ENCODE peak calls at places on chromosomes 6 and 20, in seven cellular contexts. One of them, this sample, is unnamed.

GRCh38 chr20:35617397-35618031 is 1.9 kb downstream of the SPAG4 start:
- DNase-seq in WERI-Rb-1: peak
- DNase-seq in NCI-H510A treated with DMSO at 0.1 percent for 48 hours: peak
- DNase-seq in substantia nigra: no peak
- DNase-seq in body of pancreas: peak
- DNase-seq in EL: peak
- DNase-seq in mucosa of descending colon: peak
- DNase-seq in this sample: no peak

GRCh38 chr6:3561745-3562144 is 104.9 kb upstream of the SLC22A23 start:
- DNase-seq in WERI-Rb-1: peak
- DNase-seq in NCI-H510A treated with DMSO at 0.1 percent for 48 hours: no peak
- DNase-seq in substantia nigra: peak
- DNase-seq in body of pancreas: no peak
- DNase-seq in EL: no peak
- DNase-seq in mucosa of descending colon: no peak
- DNase-seq in this sample: no peak

GRCh38 chr20:61218886-61219480 is 33.1 kb upstream of the CDH4 start:
- DNase-seq in WERI-Rb-1: no peak
- DNase-seq in NCI-H510A treated with DMSO at 0.1 percent for 48 hours: no peak
- DNase-seq in substantia nigra: no peak
- DNase-seq in body of pancreas: no peak
- DNase-seq in EL: peak
- DNase-seq in mucosa of descending colon: no peak
- DNase-seq in this sample: no peak

GRCh38 chr20:3889489-3890409 is 562 bp downstream of the PANK2 start:
- DNase-seq in WERI-Rb-1: peak
- DNase-seq in NCI-H510A treated with DMSO at 0.1 percent for 48 hours: peak
- DNase-seq in substantia nigra: peak
- DNase-seq in body of pancreas: peak
- DNase-seq in EL: peak
- DNase-seq in mucosa of descending colon: peak
- DNase-seq in this sample: peak

GRCh38 chr20:48538058-48538825 is 289.6 kb downstream of the PREX1 start:
- DNase-seq in WERI-Rb-1: no peak
- DNase-seq in NCI-H510A treated with DMSO at 0.1 percent for 48 hours: no peak
- DNase-seq in substantia nigra: no peak
- DNase-seq in body of pancreas: peak
- DNase-seq in EL: peak
- DNase-seq in mucosa of descending colon: no peak
- DNase-seq in this sample: no peak

GRCh38 chr6:148521158-148521557 is 178.5 kb downstream of the SASH1 start:
- DNase-seq in WERI-Rb-1: no peak
- DNase-seq in NCI-H510A treated with DMSO at 0.1 percent for 48 hours: no peak
- DNase-seq in substantia nigra: peak
- DNase-seq in body of pancreas: peak
- DNase-seq in EL: no peak
- DNase-seq in mucosa of descending colon: no peak
- DNase-seq in this sample: no peak

GRCh38 chr20:61297981-61298380 is 45.9 kb downstream of the CDH4 start:
- DNase-seq in WERI-Rb-1: no peak
- DNase-seq in NCI-H510A treated with DMSO at 0.1 percent for 48 hours: no peak
- DNase-seq in substantia nigra: no peak
- DNase-seq in body of pancreas: no peak
- DNase-seq in EL: peak
- DNase-seq in mucosa of descending colon: peak
- DNase-seq in this sample: no peak

GRCh38 chr6:129353067-129353466 is 356.9 kb downstream of the ARHGAP18 start:
- DNase-seq in WERI-Rb-1: no peak
- DNase-seq in NCI-H510A treated with DMSO at 0.1 percent for 48 hours: no peak
- DNase-seq in substantia nigra: no peak
- DNase-seq in body of pancreas: peak
- DNase-seq in EL: no peak
- DNase-seq in mucosa of descending colon: peak
- DNase-seq in this sample: no peak

GRCh38 chr6:56242343-56242742 is 5.0 kb downstream of the COL21A1 start:
- DNase-seq in WERI-Rb-1: no peak
- DNase-seq in NCI-H510A treated with DMSO at 0.1 percent for 48 hours: peak
- DNase-seq in substantia nigra: no peak
- DNase-seq in body of pancreas: no peak
- DNase-seq in EL: no peak
- DNase-seq in mucosa of descending colon: no peak
- DNase-seq in this sample: no peak

GRCh38 chr6:93319304-93319703 is 100.1 kb downstream of the EPHA7 start:
- DNase-seq in WERI-Rb-1: no peak
- DNase-seq in NCI-H510A treated with DMSO at 0.1 percent for 48 hours: no peak
- DNase-seq in substantia nigra: no peak
- DNase-seq in body of pancreas: no peak
- DNase-seq in EL: no peak
- DNase-seq in mucosa of descending colon: no peak
- DNase-seq in this sample: no peak

GRCh38 chr20:63051911-63052310 is 45.1 kb upstream of the BHLHE23 start:
- DNase-seq in WERI-Rb-1: no peak
- DNase-seq in NCI-H510A treated with DMSO at 0.1 percent for 48 hours: no peak
- DNase-seq in substantia nigra: no peak
- DNase-seq in body of pancreas: no peak
- DNase-seq in EL: no peak
- DNase-seq in mucosa of descending colon: no peak
- DNase-seq in this sample: no peak

GRCh38 chr6:85078071-85078470 is 313.7 kb upstream of the TBX18 start:
- DNase-seq in WERI-Rb-1: no peak
- DNase-seq in NCI-H510A treated with DMSO at 0.1 percent for 48 hours: no peak
- DNase-seq in substantia nigra: no peak
- DNase-seq in body of pancreas: no peak
- DNase-seq in EL: peak
- DNase-seq in mucosa of descending colon: no peak
- DNase-seq in this sample: no peak

GRCh38 chr6:12169377-12169776 is 120.8 kb upstream of the EDN1 start:
- DNase-seq in WERI-Rb-1: no peak
- DNase-seq in NCI-H510A treated with DMSO at 0.1 percent for 48 hours: no peak
- DNase-seq in substantia nigra: no peak
- DNase-seq in body of pancreas: no peak
- DNase-seq in EL: no peak
- DNase-seq in mucosa of descending colon: no peak
- DNase-seq in this sample: no peak

GRCh38 chr20:15919118-15919517 is 654.1 kb downstream of the KIF16B start:
- DNase-seq in WERI-Rb-1: no peak
- DNase-seq in NCI-H510A treated with DMSO at 0.1 percent for 48 hours: no peak
- DNase-seq in substantia nigra: no peak
- DNase-seq in body of pancreas: no peak
- DNase-seq in EL: no peak
- DNase-seq in mucosa of descending colon: no peak
- DNase-seq in this sample: no peak

GRCh38 chr20:47493175-47493953 is 8.3 kb upstream of the NCOA3 start:
- DNase-seq in WERI-Rb-1: peak
- DNase-seq in NCI-H510A treated with DMSO at 0.1 percent for 48 hours: peak
- DNase-seq in substantia nigra: no peak
- DNase-seq in body of pancreas: peak
- DNase-seq in EL: peak
- DNase-seq in mucosa of descending colon: peak
- DNase-seq in this sample: peak

GRCh38 chr6:151137441-151137984 is 102.3 kb upstream of the AKAP12 start:
- DNase-seq in WERI-Rb-1: no peak
- DNase-seq in NCI-H510A treated with DMSO at 0.1 percent for 48 hours: no peak
- DNase-seq in substantia nigra: no peak
- DNase-seq in body of pancreas: no peak
- DNase-seq in EL: no peak
- DNase-seq in mucosa of descending colon: no peak
- DNase-seq in this sample: no peak

GRCh38 chr6:26322645-26323482 is 42.1 kb upstream of the BTN3A2 start:
- DNase-seq in WERI-Rb-1: peak
- DNase-seq in NCI-H510A treated with DMSO at 0.1 percent for 48 hours: peak
- DNase-seq in substantia nigra: peak
- DNase-seq in body of pancreas: peak
- DNase-seq in EL: peak
- DNase-seq in mucosa of descending colon: peak
- DNase-seq in this sample: no peak

GRCh38 chr6:112603726-112604125 is 256.6 kb downstream of the RFPL4B start:
- DNase-seq in WERI-Rb-1: no peak
- DNase-seq in NCI-H510A treated with DMSO at 0.1 percent for 48 hours: no peak
- DNase-seq in substantia nigra: no peak
- DNase-seq in body of pancreas: no peak
- DNase-seq in EL: no peak
- DNase-seq in mucosa of descending colon: no peak
- DNase-seq in this sample: no peak

GRCh38 chr6:45215759-45216158 is 112.4 kb upstream of the RUNX2 start:
- DNase-seq in WERI-Rb-1: no peak
- DNase-seq in NCI-H510A treated with DMSO at 0.1 percent for 48 hours: no peak
- DNase-seq in substantia nigra: no peak
- DNase-seq in body of pancreas: no peak
- DNase-seq in EL: no peak
- DNase-seq in mucosa of descending colon: no peak
- DNase-seq in this sample: no peak

GRCh38 chr20:49894073-49894470 is 21.3 kb downstream of the SPATA2 start:
- DNase-seq in WERI-Rb-1: no peak
- DNase-seq in NCI-H510A treated with DMSO at 0.1 percent for 48 hours: no peak
- DNase-seq in substantia nigra: no peak
- DNase-seq in body of pancreas: no peak
- DNase-seq in EL: no peak
- DNase-seq in mucosa of descending colon: no peak
- DNase-seq in this sample: peak

GRCh38 chr20:37992802-37993538 is 40.3 kb downstream of the TTI1 start:
- DNase-seq in WERI-Rb-1: peak
- DNase-seq in NCI-H510A treated with DMSO at 0.1 percent for 48 hours: peak
- DNase-seq in substantia nigra: no peak
- DNase-seq in body of pancreas: peak
- DNase-seq in EL: peak
- DNase-seq in mucosa of descending colon: peak
- DNase-seq in this sample: no peak

This sample was measured in dorsolateral prefrontal cortex.